ENCODE peak calls at places on chromosomes 12 and 14, in six cellular contexts. T is hypothalamus; J is Kasumi-1; Q is HT1080; S is activated CD4-positive, alpha-beta T cell treated with anti-CD3 and anti-CD28 coated beads, Interleukin-2, amount 50 U/mL, for 48 hours; N is MCF 10A. I is an unnamed sample.

GRCh38 chr12:11793896-11794295 is 144.4 kb downstream of the ETV6 start:
- DNase-seq in T (no peak), J (no peak), Q (no peak), S (no peak), N (no peak), I (no peak)

GRCh38 chr14:23663127-23663526 is 27.0 kb downstream of the DHRS2 start:
- DNase-seq in T (no peak), J (no peak), Q (no peak), S (no peak), N (no peak), I (no peak)

GRCh38 chr12:124828264-124829007 is 35.2 kb downstream of the SCARB1 start:
- DNase-seq in T (no peak), J (no peak), Q (no peak), S (no peak), N (peak), I (no peak)

GRCh38 chr14:87705439-87705896 is 287.5 kb downstream of the GALC start:
- DNase-seq in T (no peak), J (no peak), Q (peak), S (no peak), N (no peak), I (no peak)

GRCh38 chr12:19575307-19576243 is 136.3 kb downstream of the AEBP2 start:
- DNase-seq in T (no peak), J (no peak), Q (peak), S (no peak), N (peak), I (peak)

GRCh38 chr12:5447329-5447728 is 15.4 kb downstream of the NTF3 start:
- DNase-seq in T (no peak), J (no peak), Q (no peak), S (no peak), N (no peak), I (no peak)

GRCh38 chr12:46556820-46557524 is 184.4 kb upstream of the SLC38A2 start:
- DNase-seq in T (no peak), J (no peak), Q (peak), S (no peak), N (peak), I (no peak)

GRCh38 chr14:101843665-101844064 is 82.2 kb downstream of the PPP2R5C start:
- DNase-seq in T (no peak), J (peak), Q (peak), S (peak), N (no peak), I (peak)

GRCh38 chr14:91218041-91218440 is 26.5 kb downstream of the GPR68 start:
- DNase-seq in T (no peak), J (no peak), Q (no peak), S (no peak), N (no peak), I (no peak)

GRCh38 chr14:93042968-93043940 is 72.5 kb downstream of the ITPK1 start:
- DNase-seq in T (no peak), J (no peak), Q (peak), S (no peak), N (peak), I (peak)

GRCh38 chr12:105083551-105084105 is 630 bp downstream of the ALDH1L2 start:
- DNase-seq in T (peak), J (peak), Q (no peak), S (no peak), N (peak), I (no peak)

GRCh38 chr14:76729953-76730505 is 31.2 kb upstream of the VASH1 start:
- DNase-seq in T (no peak), J (no peak), Q (no peak), S (no peak), N (no peak), I (no peak)

GRCh38 chr14:68173227-68173972 is 353.8 kb downstream of the RAD51B start:
- DNase-seq in T (no peak), J (no peak), Q (no peak), S (no peak), N (no peak), I (no peak)

GRCh38 chr12:52022841-52023181 is 16.1 kb downstream of the TAMALIN start:
- DNase-seq in T (no peak), J (no peak), Q (no peak), S (peak), N (no peak), I (peak)

GRCh38 chr12:68919581-68920239 is 13.3 kb downstream of the CPM start:
- DNase-seq in T (no peak), J (no peak), Q (no peak), S (peak), N (no peak), I (peak)

GRCh38 chr12:26402648-26403047 is 207.3 kb downstream of the SSPN start:
- DNase-seq in T (no peak), J (no peak), Q (peak), S (no peak), N (peak), I (no peak)

GRCh38 chr12:125861299-125862281 is 796.4 kb downstream of the AACS start:
- DNase-seq in T (peak), J (no peak), Q (no peak), S (no peak), N (no peak), I (no peak)

GRCh38 chr12:103667129-103667528 is 80.1 kb downstream of the STAB2 start:
- DNase-seq in T (no peak), J (no peak), Q (no peak), S (no peak), N (no peak), I (no peak)

GRCh38 chr12:3170423-3171194 is 93.4 kb downstream of the TSPAN9 start:
- DNase-seq in T (no peak), J (no peak), Q (peak), S (no peak), N (peak), I (no peak)

GRCh38 chr14:28820677-28821076 is 54.1 kb downstream of the FOXG1 start:
- DNase-seq in T (no peak), J (no peak), Q (no peak), S (no peak), N (no peak), I (no peak)

GRCh38 chr12:54601841-54602240 is 13.4 kb upstream of the PPP1R1A start:
- DNase-seq in T (no peak), J (no peak), Q (no peak), S (no peak), N (peak), I (peak)

GRCh38 chr12:23230899-23231298 is 605.9 kb downstream of the ETNK1 start:
- DNase-seq in T (no peak), J (no peak), Q (no peak), S (no peak), N (no peak), I (no peak)

GRCh38 chr12:56695327-56696101 is 7.4 kb upstream of the PTGES3 start:
- DNase-seq in T (no peak), J (no peak), Q (no peak), S (no peak), N (no peak), I (peak)

GRCh38 chr12:107488666-107489065 is 196.9 kb upstream of the PWP1 start:
- DNase-seq in T (no peak), J (no peak), Q (no peak), S (no peak), N (peak), I (no peak)

GRCh38 chr14:91059576-91060471 is 617 bp downstream of the RPS6KA5 start:
- DNase-seq in T (peak), J (peak), Q (peak), S (peak), N (peak), I (peak)

GRCh38 chr14:65186951-65187350 is 84.6 kb upstream of the MAX start:
- DNase-seq in T (no peak), J (no peak), Q (no peak), S (no peak), N (no peak), I (no peak)

GRCh38 chr14:95318399-95318834 is 1.3 kb downstream of the CLMN start:
- DNase-seq in T (no peak), J (no peak), Q (no peak), S (no peak), N (no peak), I (no peak)

GRCh38 chr12:124379938-124380754 is 85.3 kb downstream of the RFLNA start:
- DNase-seq in T (no peak), J (peak), Q (peak), S (no peak), N (peak), I (no peak)